ENCODE peak calls at places on chromosomes 4 and X, in seven cellular contexts. One of them, this sample, is unnamed.

GRCh38 chr4:3491681-3492405 is 28.7 kb downstream of the DOK7 start:
- DNase-seq in choroid plexus epithelial cell: no peak
- DNase-seq in brain microvascular endothelial cell: peak; percentile 6
- DNase-seq in hepatocyte: no peak
- DNase-seq in astrocyte of the spinal cord: no peak
- DNase-seq in AG04449: peak; percentile 7
- DNase-seq in HCT116: no peak
- DNase-seq in this sample: peak; percentile 28

GRCh38 chr4:37682701-37683401 is 3.3 kb downstream of the RELL1 start:
- DNase-seq in astrocyte of the spinal cord: no peak
- DNase-seq in HCT116: no peak
- DNase-seq in brain microvascular endothelial cell: peak; percentile 29
- DNase-seq in hepatocyte: peak; percentile 69
- DNase-seq in AG04449: no peak
- DNase-seq in choroid plexus epithelial cell: peak; percentile 32
- DNase-seq in this sample: no peak

GRCh38 chr4:99847362-99847976 is 30.8 kb downstream of the DAPP1 start:
- DNase-seq in AG04449: no peak
- DNase-seq in HCT116: no peak
- DNase-seq in hepatocyte: no peak
- DNase-seq in astrocyte of the spinal cord: no peak
- DNase-seq in brain microvascular endothelial cell: no peak
- DNase-seq in choroid plexus epithelial cell: no peak
- DNase-seq in this sample: no peak

GRCh38 chrX:69116077-69116476 is 49.2 kb downstream of the PJA1 start:
- DNase-seq in brain microvascular endothelial cell: no peak
- DNase-seq in AG04449: no peak
- DNase-seq in HCT116: no peak
- DNase-seq in hepatocyte: peak; percentile 48
- DNase-seq in choroid plexus epithelial cell: no peak
- DNase-seq in astrocyte of the spinal cord: no peak
- DNase-seq in this sample: no peak

GRCh38 chr4:13498464-13498863 is 14.3 kb upstream of the RAB28 start:
- DNase-seq in HCT116: no peak
- DNase-seq in hepatocyte: no peak
- DNase-seq in choroid plexus epithelial cell: no peak
- DNase-seq in AG04449: no peak
- DNase-seq in astrocyte of the spinal cord: no peak
- DNase-seq in brain microvascular endothelial cell: no peak
- DNase-seq in this sample: no peak

GRCh38 chr4:112509243-112510190 is 6.5 kb downstream of the NEUROG2 start:
- DNase-seq in astrocyte of the spinal cord: no peak
- DNase-seq in AG04449: no peak
- DNase-seq in HCT116: no peak
- DNase-seq in hepatocyte: no peak
- DNase-seq in choroid plexus epithelial cell: no peak
- DNase-seq in brain microvascular endothelial cell: no peak
- DNase-seq in this sample: no peak

GRCh38 chrX:14865201-14865600 is 7.7 kb downstream of the FANCB start:
- DNase-seq in choroid plexus epithelial cell: peak; percentile 55
- DNase-seq in hepatocyte: no peak
- DNase-seq in AG04449: peak; percentile 14
- DNase-seq in astrocyte of the spinal cord: peak; percentile 29
- DNase-seq in HCT116: no peak
- DNase-seq in brain microvascular endothelial cell: no peak
- DNase-seq in this sample: peak; percentile 53

GRCh38 chr4:47287735-47288134 is 175.8 kb downstream of the COMMD8 start:
- DNase-seq in brain microvascular endothelial cell: peak; percentile 87
- DNase-seq in AG04449: peak; percentile 34
- DNase-seq in choroid plexus epithelial cell: peak; percentile 93
- DNase-seq in HCT116: no peak
- DNase-seq in astrocyte of the spinal cord: peak; percentile 86
- DNase-seq in hepatocyte: peak; percentile 36
- DNase-seq in this sample: peak; percentile 62

GRCh38 chr4:40763228-40763716 is 13.5 kb downstream of the NSUN7 start:
- DNase-seq in astrocyte of the spinal cord: peak; percentile 48
- DNase-seq in brain microvascular endothelial cell: peak; percentile 31
- DNase-seq in choroid plexus epithelial cell: peak; percentile 79
- DNase-seq in hepatocyte: no peak
- DNase-seq in HCT116: peak; percentile 15
- DNase-seq in AG04449: no peak
- DNase-seq in this sample: peak; percentile 22

GRCh38 chr4:119209077-119209476 is 3.4 kb upstream of the USP53 start:
- DNase-seq in hepatocyte: peak; percentile 55
- DNase-seq in choroid plexus epithelial cell: peak; percentile 92
- DNase-seq in HCT116: peak; percentile 95
- DNase-seq in brain microvascular endothelial cell: peak; percentile 94
- DNase-seq in AG04449: no peak
- DNase-seq in astrocyte of the spinal cord: peak; percentile 94
- DNase-seq in this sample: peak; percentile 93

GRCh38 chr4:99574530-99575314 is at the start of gene MTTP:
- DNase-seq in HCT116: no peak
- DNase-seq in AG04449: no peak
- DNase-seq in brain microvascular endothelial cell: no peak
- DNase-seq in choroid plexus epithelial cell: no peak
- DNase-seq in hepatocyte: peak; percentile 13
- DNase-seq in astrocyte of the spinal cord: no peak
- DNase-seq in this sample: no peak

GRCh38 chrX:109312757-109313156 is 169.1 kb downstream of the GUCY2F start:
- DNase-seq in astrocyte of the spinal cord: no peak
- DNase-seq in AG04449: no peak
- DNase-seq in brain microvascular endothelial cell: peak; percentile 46
- DNase-seq in hepatocyte: no peak
- DNase-seq in HCT116: no peak
- DNase-seq in choroid plexus epithelial cell: peak; percentile 9
- DNase-seq in this sample: peak; percentile 5

GRCh38 chr4:39134674-39135073 is 47.7 kb upstream of the WDR19 start:
- DNase-seq in astrocyte of the spinal cord: no peak
- DNase-seq in hepatocyte: peak; percentile 4
- DNase-seq in brain microvascular endothelial cell: no peak
- DNase-seq in AG04449: no peak
- DNase-seq in HCT116: no peak
- DNase-seq in choroid plexus epithelial cell: no peak
- DNase-seq in this sample: no peak

GRCh38 chr4:126306152-126306869 is 991.6 kb downstream of the FAT4 start:
- DNase-seq in hepatocyte: no peak
- DNase-seq in brain microvascular endothelial cell: no peak
- DNase-seq in AG04449: no peak
- DNase-seq in astrocyte of the spinal cord: no peak
- DNase-seq in choroid plexus epithelial cell: peak; percentile 5
- DNase-seq in HCT116: no peak
- DNase-seq in this sample: peak; percentile 28

GRCh38 chr4:138689593-138689992 is 326.0 kb upstream of the NOCT start:
- DNase-seq in choroid plexus epithelial cell: no peak
- DNase-seq in hepatocyte: no peak
- DNase-seq in AG04449: no peak
- DNase-seq in astrocyte of the spinal cord: no peak
- DNase-seq in HCT116: no peak
- DNase-seq in brain microvascular endothelial cell: no peak
- DNase-seq in this sample: no peak

GRCh38 chr4:76498550-76498949 is 63.5 kb downstream of the SHROOM3 start:
- DNase-seq in AG04449: no peak
- DNase-seq in astrocyte of the spinal cord: no peak
- DNase-seq in choroid plexus epithelial cell: peak; percentile 24
- DNase-seq in hepatocyte: peak; percentile 29
- DNase-seq in HCT116: no peak
- DNase-seq in brain microvascular endothelial cell: no peak
- DNase-seq in this sample: no peak

GRCh38 chr4:6618386-6619115 is 21.9 kb upstream of the MRFAP1 start:
- DNase-seq in AG04449: no peak
- DNase-seq in choroid plexus epithelial cell: no peak
- DNase-seq in brain microvascular endothelial cell: no peak
- DNase-seq in astrocyte of the spinal cord: no peak
- DNase-seq in hepatocyte: no peak
- DNase-seq in HCT116: no peak
- DNase-seq in this sample: no peak

GRCh38 chr4:41414380-41414779 is 123.6 kb upstream of the LIMCH1 start:
- DNase-seq in brain microvascular endothelial cell: no peak
- DNase-seq in astrocyte of the spinal cord: no peak
- DNase-seq in hepatocyte: no peak
- DNase-seq in AG04449: no peak
- DNase-seq in choroid plexus epithelial cell: no peak
- DNase-seq in HCT116: no peak
- DNase-seq in this sample: no peak

GRCh38 chrX:110013968-110014367 is 11.1 kb downstream of the TMEM164 start:
- DNase-seq in HCT116: no peak
- DNase-seq in astrocyte of the spinal cord: no peak
- DNase-seq in choroid plexus epithelial cell: no peak
- DNase-seq in brain microvascular endothelial cell: no peak
- DNase-seq in AG04449: no peak
- DNase-seq in hepatocyte: no peak
- DNase-seq in this sample: no peak

GRCh38 chrX:47958943-47959342 is 44.8 kb downstream of the ZNF182 start:
- DNase-seq in HCT116: no peak
- DNase-seq in choroid plexus epithelial cell: peak; percentile 44
- DNase-seq in astrocyte of the spinal cord: no peak
- DNase-seq in AG04449: no peak
- DNase-seq in brain microvascular endothelial cell: peak; percentile 2
- DNase-seq in hepatocyte: peak; percentile 17
- DNase-seq in this sample: peak; percentile 6

GRCh38 chrX:8647176-8647575 is 84.8 kb downstream of the ANOS1 start:
- DNase-seq in choroid plexus epithelial cell: no peak
- DNase-seq in hepatocyte: no peak
- DNase-seq in brain microvascular endothelial cell: no peak
- DNase-seq in AG04449: no peak
- DNase-seq in HCT116: no peak
- DNase-seq in astrocyte of the spinal cord: no peak
- DNase-seq in this sample: no peak

GRCh38 chr4:100842856-100843255 is 325.0 kb upstream of the EMCN start:
- DNase-seq in choroid plexus epithelial cell: peak; percentile 42
- DNase-seq in hepatocyte: no peak
- DNase-seq in AG04449: no peak
- DNase-seq in astrocyte of the spinal cord: no peak
- DNase-seq in HCT116: no peak
- DNase-seq in brain microvascular endothelial cell: no peak
- DNase-seq in this sample: peak; percentile 84

GRCh38 chr4:140238353-140239041 is 84.5 kb upstream of the MAML3 start:
- DNase-seq in AG04449: no peak
- DNase-seq in HCT116: no peak
- DNase-seq in hepatocyte: peak; percentile 67
- DNase-seq in brain microvascular endothelial cell: peak; percentile 54
- DNase-seq in astrocyte of the spinal cord: peak; percentile 85
- DNase-seq in choroid plexus epithelial cell: peak; percentile 80
- DNase-seq in this sample: peak; percentile 90

GRCh38 chr4:53596901-53597300 is 5.6 kb upstream of the LNX1 start:
- DNase-seq in hepatocyte: no peak
- DNase-seq in HCT116: no peak
- DNase-seq in brain microvascular endothelial cell: no peak
- DNase-seq in AG04449: no peak
- DNase-seq in choroid plexus epithelial cell: no peak
- DNase-seq in astrocyte of the spinal cord: no peak
- DNase-seq in this sample: no peak

GRCh38 chr4:16505726-16506125 is 279.5 kb upstream of the TAPT1 start:
- DNase-seq in hepatocyte: peak; percentile 22
- DNase-seq in brain microvascular endothelial cell: peak; percentile 2
- DNase-seq in AG04449: no peak
- DNase-seq in choroid plexus epithelial cell: peak; percentile 46
- DNase-seq in astrocyte of the spinal cord: no peak
- DNase-seq in HCT116: no peak
- DNase-seq in this sample: peak; percentile 52

GRCh38 chr4:52876063-52876462 is 13.9 kb downstream of the RASL11B start:
- DNase-seq in AG04449: no peak
- DNase-seq in hepatocyte: no peak
- DNase-seq in HCT116: no peak
- DNase-seq in choroid plexus epithelial cell: no peak
- DNase-seq in astrocyte of the spinal cord: no peak
- DNase-seq in brain microvascular endothelial cell: no peak
- DNase-seq in this sample: no peak

GRCh38 chr4:126772662-126773061 is 860.1 kb upstream of the INTU start:
- DNase-seq in hepatocyte: no peak
- DNase-seq in astrocyte of the spinal cord: no peak
- DNase-seq in brain microvascular endothelial cell: no peak
- DNase-seq in choroid plexus epithelial cell: no peak
- DNase-seq in AG04449: no peak
- DNase-seq in HCT116: no peak
- DNase-seq in this sample: no peak

GRCh38 chr4:78818530-78818929 is 42.4 kb downstream of the BMP2K start:
- DNase-seq in astrocyte of the spinal cord: no peak
- DNase-seq in AG04449: no peak
- DNase-seq in hepatocyte: no peak
- DNase-seq in choroid plexus epithelial cell: no peak
- DNase-seq in HCT116: no peak
- DNase-seq in brain microvascular endothelial cell: no peak
- DNase-seq in this sample: no peak

GRCh38 chrX:80578518-80579105 is 158.4 kb downstream of the TENT5D start:
- DNase-seq in brain microvascular endothelial cell: no peak
- DNase-seq in astrocyte of the spinal cord: peak; percentile 3
- DNase-seq in choroid plexus epithelial cell: peak; percentile 28
- DNase-seq in hepatocyte: peak; percentile 31
- DNase-seq in HCT116: peak; percentile 10
- DNase-seq in AG04449: no peak
- DNase-seq in this sample: peak; percentile 37

GRCh38 chr4:182937268-182938208 is 20.4 kb upstream of the DCTD start:
- DNase-seq in AG04449: no peak
- DNase-seq in hepatocyte: no peak
- DNase-seq in astrocyte of the spinal cord: no peak
- DNase-seq in choroid plexus epithelial cell: no peak
- DNase-seq in brain microvascular endothelial cell: no peak
- DNase-seq in HCT116: no peak
- DNase-seq in this sample: no peak
- H3K4me3 ChIP-seq in AG04449: no peak overlapping the region
- H3K4me3 ChIP-seq in hepatocyte: no peak overlapping the region
- H3K4me3 ChIP-seq in astrocyte of the spinal cord: no peak overlapping the region
- H3K4me3 ChIP-seq in choroid plexus epithelial cell: no peak overlapping the region
- H3K4me3 ChIP-seq in brain microvascular endothelial cell: no peak overlapping the region
- H3K4me3 ChIP-seq in HCT116: no peak overlapping the region
- H3K4me3 ChIP-seq in this sample: no peak overlapping the region

GRCh38 chrX:134315893-134316292 is 78.9 kb downstream of the CCDC160 start:
- DNase-seq in brain microvascular endothelial cell: no peak
- DNase-seq in astrocyte of the spinal cord: no peak
- DNase-seq in HCT116: no peak
- DNase-seq in hepatocyte: no peak
- DNase-seq in AG04449: no peak
- DNase-seq in choroid plexus epithelial cell: no peak
- DNase-seq in this sample: no peak

GRCh38 chrX:134313418-134313817 is 76.4 kb downstream of the CCDC160 start:
- DNase-seq in choroid plexus epithelial cell: no peak
- DNase-seq in hepatocyte: no peak
- DNase-seq in HCT116: no peak
- DNase-seq in AG04449: no peak
- DNase-seq in astrocyte of the spinal cord: no peak
- DNase-seq in brain microvascular endothelial cell: no peak
- DNase-seq in this sample: no peak
- TF ChIP-seq CTCF in choroid plexus epithelial cell: no peak
- TF ChIP-seq CTCF in hepatocyte: no peak
- TF ChIP-seq CTCF in HCT116: no peak
- TF ChIP-seq CTCF in AG04449: no peak
- TF ChIP-seq CTCF in astrocyte of the spinal cord: no peak
- TF ChIP-seq CTCF in brain microvascular endothelial cell: no peak
- TF ChIP-seq CTCF in this sample: no peak

GRCh38 chr4:909821-910220 is 22.3 kb downstream of the GAK start:
- DNase-seq in astrocyte of the spinal cord: no peak
- DNase-seq in HCT116: no peak
- DNase-seq in brain microvascular endothelial cell: no peak
- DNase-seq in AG04449: no peak
- DNase-seq in hepatocyte: no peak
- DNase-seq in choroid plexus epithelial cell: no peak
- DNase-seq in this sample: no peak
- H3K4me3 ChIP-seq in astrocyte of the spinal cord: no peak overlapping the region
- H3K4me3 ChIP-seq in HCT116: no peak overlapping the region
- H3K4me3 ChIP-seq in brain microvascular endothelial cell: no peak overlapping the region
- H3K4me3 ChIP-seq in AG04449: no peak overlapping the region
- H3K4me3 ChIP-seq in hepatocyte: no peak overlapping the region
- H3K4me3 ChIP-seq in choroid plexus epithelial cell: no peak overlapping the region
- H3K4me3 ChIP-seq in this sample: no peak overlapping the region

GRCh38 chrX:93538575-93538974 is 134.8 kb downstream of the NAP1L3 start:
- DNase-seq in astrocyte of the spinal cord: no peak
- DNase-seq in HCT116: no peak
- DNase-seq in hepatocyte: no peak
- DNase-seq in choroid plexus epithelial cell: no peak
- DNase-seq in AG04449: no peak
- DNase-seq in brain microvascular endothelial cell: no peak
- DNase-seq in this sample: no peak
- TF ChIP-seq CTCF in astrocyte of the spinal cord: no peak
- TF ChIP-seq CTCF in HCT116: no peak
- TF ChIP-seq CTCF in hepatocyte: peak; percentile 77
- TF ChIP-seq CTCF in choroid plexus epithelial cell: no peak
- TF ChIP-seq CTCF in AG04449: no peak
- TF ChIP-seq CTCF in brain microvascular endothelial cell: no peak
- TF ChIP-seq CTCF in this sample: no peak